ENCODE peak calls at places on chromosomes 3 and 15, in eight cellular contexts. One of them, this sample, is unnamed.

GRCh38 chr3:114554716-114555115 is 260.9 kb downstream of the TIGIT start:
- DNase-seq in small intestine: no peak
- DNase-seq in activated CD4-positive, alpha-beta T cell treated with anti-CD3 and anti-CD28 coated beads for 24 hours: no peak
- DNase-seq in AG04450: no peak
- DNase-seq in neural progenitor cell: no peak
- DNase-seq in anterior cingulate cortex: no peak
- DNase-seq in HuH-7.5: no peak
- DNase-seq in lung: no peak
- DNase-seq in this sample: no peak

GRCh38 chr3:9703240-9703639 is 393 bp upstream of the CPNE9 start:
- DNase-seq in activated CD4-positive, alpha-beta T cell treated with anti-CD3 and anti-CD28 coated beads for 24 hours: no peak
- DNase-seq in HuH-7.5: no peak
- DNase-seq in neural progenitor cell: no peak
- DNase-seq in AG04450: no peak
- DNase-seq in lung: no peak
- DNase-seq in anterior cingulate cortex: no peak
- DNase-seq in small intestine: no peak
- DNase-seq in this sample: no peak

GRCh38 chr3:101994386-101994785 is 145.1 kb downstream of the NFKBIZ start:
- DNase-seq in anterior cingulate cortex: no peak
- DNase-seq in small intestine: no peak
- DNase-seq in HuH-7.5: no peak
- DNase-seq in activated CD4-positive, alpha-beta T cell treated with anti-CD3 and anti-CD28 coated beads for 24 hours: no peak
- DNase-seq in AG04450: no peak
- DNase-seq in neural progenitor cell: no peak
- DNase-seq in lung: no peak
- DNase-seq in this sample: no peak

GRCh38 chr3:52507359-52507758 is 12.2 kb downstream of the STAB1 start:
- DNase-seq in anterior cingulate cortex: no peak
- DNase-seq in small intestine: no peak
- DNase-seq in neural progenitor cell: peak
- DNase-seq in activated CD4-positive, alpha-beta T cell treated with anti-CD3 and anti-CD28 coated beads for 24 hours: no peak
- DNase-seq in lung: no peak
- DNase-seq in AG04450: no peak
- DNase-seq in HuH-7.5: no peak
- DNase-seq in this sample: peak

GRCh38 chr15:29143909-29144308 is 125.7 kb downstream of the NSMCE3 start:
- DNase-seq in small intestine: no peak
- DNase-seq in HuH-7.5: no peak
- DNase-seq in lung: no peak
- DNase-seq in activated CD4-positive, alpha-beta T cell treated with anti-CD3 and anti-CD28 coated beads for 24 hours: no peak
- DNase-seq in AG04450: peak
- DNase-seq in anterior cingulate cortex: no peak
- DNase-seq in neural progenitor cell: no peak
- DNase-seq in this sample: no peak

GRCh38 chr3:183287301-183287971 is 34.4 kb downstream of the B3GNT5 start:
- DNase-seq in lung: no peak
- DNase-seq in activated CD4-positive, alpha-beta T cell treated with anti-CD3 and anti-CD28 coated beads for 24 hours: no peak
- DNase-seq in small intestine: no peak
- DNase-seq in neural progenitor cell: no peak
- DNase-seq in anterior cingulate cortex: no peak
- DNase-seq in HuH-7.5: no peak
- DNase-seq in AG04450: no peak
- DNase-seq in this sample: no peak

GRCh38 chr3:139353920-139354556 is 10.2 kb downstream of the MRPS22 start:
- DNase-seq in HuH-7.5: peak
- DNase-seq in small intestine: peak
- DNase-seq in AG04450: peak
- DNase-seq in activated CD4-positive, alpha-beta T cell treated with anti-CD3 and anti-CD28 coated beads for 24 hours: no peak
- DNase-seq in neural progenitor cell: peak
- DNase-seq in anterior cingulate cortex: no peak
- DNase-seq in lung: no peak
- DNase-seq in this sample: peak

GRCh38 chr15:69288531-69289311 is 10.0 kb upstream of the PAQR5 start:
- DNase-seq in neural progenitor cell: no peak
- DNase-seq in small intestine: no peak
- DNase-seq in activated CD4-positive, alpha-beta T cell treated with anti-CD3 and anti-CD28 coated beads for 24 hours: no peak
- DNase-seq in lung: peak
- DNase-seq in anterior cingulate cortex: no peak
- DNase-seq in AG04450: no peak
- DNase-seq in HuH-7.5: no peak
- DNase-seq in this sample: no peak

GRCh38 chr15:72174551-72175165 is 22.9 kb downstream of the GRAMD2A start:
- DNase-seq in HuH-7.5: no peak
- DNase-seq in activated CD4-positive, alpha-beta T cell treated with anti-CD3 and anti-CD28 coated beads for 24 hours: no peak
- DNase-seq in AG04450: no peak
- DNase-seq in lung: no peak
- DNase-seq in anterior cingulate cortex: no peak
- DNase-seq in neural progenitor cell: no peak
- DNase-seq in small intestine: no peak
- DNase-seq in this sample: no peak

GRCh38 chr3:151638555-151638954 is 95.2 kb upstream of the AADACL2 start:
- DNase-seq in AG04450: no peak
- DNase-seq in anterior cingulate cortex: no peak
- DNase-seq in lung: no peak
- DNase-seq in neural progenitor cell: no peak
- DNase-seq in activated CD4-positive, alpha-beta T cell treated with anti-CD3 and anti-CD28 coated beads for 24 hours: no peak
- DNase-seq in small intestine: no peak
- DNase-seq in HuH-7.5: no peak
- DNase-seq in this sample: no peak

GRCh38 chr3:184740509-184741258 is 28.8 kb upstream of the MAGEF1 start:
- DNase-seq in HuH-7.5: no peak
- DNase-seq in anterior cingulate cortex: no peak
- DNase-seq in neural progenitor cell: no peak
- DNase-seq in activated CD4-positive, alpha-beta T cell treated with anti-CD3 and anti-CD28 coated beads for 24 hours: no peak
- DNase-seq in small intestine: no peak
- DNase-seq in lung: no peak
- DNase-seq in AG04450: no peak
- DNase-seq in this sample: peak

GRCh38 chr15:92097473-92098178 is 244.1 kb downstream of the SLCO3A1 start:
- DNase-seq in activated CD4-positive, alpha-beta T cell treated with anti-CD3 and anti-CD28 coated beads for 24 hours: peak
- DNase-seq in anterior cingulate cortex: peak
- DNase-seq in neural progenitor cell: peak
- DNase-seq in small intestine: peak
- DNase-seq in HuH-7.5: peak
- DNase-seq in AG04450: peak
- DNase-seq in lung: no peak
- DNase-seq in this sample: no peak

GRCh38 chr15:50594311-50594710 is 47.8 kb upstream of the USP50 start:
- DNase-seq in small intestine: no peak
- DNase-seq in HuH-7.5: no peak
- DNase-seq in activated CD4-positive, alpha-beta T cell treated with anti-CD3 and anti-CD28 coated beads for 24 hours: no peak
- DNase-seq in lung: no peak
- DNase-seq in anterior cingulate cortex: no peak
- DNase-seq in AG04450: no peak
- DNase-seq in neural progenitor cell: no peak
- DNase-seq in this sample: no peak

GRCh38 chr3:179750720-179751328 is 98.0 kb downstream of the USP13 start:
- DNase-seq in activated CD4-positive, alpha-beta T cell treated with anti-CD3 and anti-CD28 coated beads for 24 hours: no peak
- DNase-seq in small intestine: no peak
- DNase-seq in lung: no peak
- DNase-seq in AG04450: no peak
- DNase-seq in anterior cingulate cortex: no peak
- DNase-seq in HuH-7.5: no peak
- DNase-seq in neural progenitor cell: peak
- DNase-seq in this sample: peak

GRCh38 chr3:149658444-149659172 is 783 bp upstream of the WWTR1 start:
- DNase-seq in activated CD4-positive, alpha-beta T cell treated with anti-CD3 and anti-CD28 coated beads for 24 hours: no peak
- DNase-seq in anterior cingulate cortex: peak
- DNase-seq in small intestine: peak
- DNase-seq in AG04450: peak
- DNase-seq in neural progenitor cell: peak
- DNase-seq in HuH-7.5: peak
- DNase-seq in lung: peak
- DNase-seq in this sample: peak

GRCh38 chr15:55627730-55628368 is 39.7 kb upstream of the PYGO1 start:
- DNase-seq in activated CD4-positive, alpha-beta T cell treated with anti-CD3 and anti-CD28 coated beads for 24 hours: no peak
- DNase-seq in anterior cingulate cortex: no peak
- DNase-seq in small intestine: no peak
- DNase-seq in HuH-7.5: no peak
- DNase-seq in AG04450: peak
- DNase-seq in neural progenitor cell: no peak
- DNase-seq in lung: peak
- DNase-seq in this sample: peak

GRCh38 chr15:82231842-82232241 is 30.7 kb downstream of the EFL1 start:
- DNase-seq in activated CD4-positive, alpha-beta T cell treated with anti-CD3 and anti-CD28 coated beads for 24 hours: no peak
- DNase-seq in neural progenitor cell: peak
- DNase-seq in lung: no peak
- DNase-seq in small intestine: peak
- DNase-seq in AG04450: no peak
- DNase-seq in anterior cingulate cortex: no peak
- DNase-seq in HuH-7.5: no peak
- DNase-seq in this sample: no peak

GRCh38 chr3:9439331-9439730 is 41.9 kb downstream of the SETD5 start:
- DNase-seq in HuH-7.5: no peak
- DNase-seq in lung: no peak
- DNase-seq in AG04450: no peak
- DNase-seq in anterior cingulate cortex: no peak
- DNase-seq in activated CD4-positive, alpha-beta T cell treated with anti-CD3 and anti-CD28 coated beads for 24 hours: no peak
- DNase-seq in small intestine: no peak
- DNase-seq in neural progenitor cell: no peak
- DNase-seq in this sample: no peak

GRCh38 chr3:48130321-48130881 is 57.8 kb downstream of the CDC25A start:
- DNase-seq in AG04450: peak
- DNase-seq in activated CD4-positive, alpha-beta T cell treated with anti-CD3 and anti-CD28 coated beads for 24 hours: no peak
- DNase-seq in lung: peak
- DNase-seq in anterior cingulate cortex: peak
- DNase-seq in HuH-7.5: no peak
- DNase-seq in neural progenitor cell: no peak
- DNase-seq in small intestine: no peak
- DNase-seq in this sample: peak

GRCh38 chr15:60326824-60327654 is 70.7 kb downstream of the ANXA2 start:
- DNase-seq in HuH-7.5: no peak
- DNase-seq in lung: no peak
- DNase-seq in neural progenitor cell: peak
- DNase-seq in activated CD4-positive, alpha-beta T cell treated with anti-CD3 and anti-CD28 coated beads for 24 hours: peak
- DNase-seq in small intestine: peak
- DNase-seq in anterior cingulate cortex: no peak
- DNase-seq in AG04450: peak
- DNase-seq in this sample: no peak

GRCh38 chr3:10198761-10199688 is 34.3 kb downstream of the IRAK2 start:
- DNase-seq in neural progenitor cell: no peak
- DNase-seq in lung: peak
- DNase-seq in small intestine: peak
- DNase-seq in AG04450: no peak
- DNase-seq in anterior cingulate cortex: no peak
- DNase-seq in HuH-7.5: no peak
- DNase-seq in activated CD4-positive, alpha-beta T cell treated with anti-CD3 and anti-CD28 coated beads for 24 hours: peak
- DNase-seq in this sample: no peak

GRCh38 chr3:168094580-168094876 is 1.2 kb downstream of the GOLIM4 start:
- DNase-seq in AG04450: no peak
- DNase-seq in small intestine: no peak
- DNase-seq in anterior cingulate cortex: no peak
- DNase-seq in neural progenitor cell: peak
- DNase-seq in lung: peak
- DNase-seq in HuH-7.5: no peak
- DNase-seq in activated CD4-positive, alpha-beta T cell treated with anti-CD3 and anti-CD28 coated beads for 24 hours: no peak
- DNase-seq in this sample: no peak

GRCh38 chr3:88713233-88713691 is 394.2 kb upstream of the EPHA3 start:
- DNase-seq in neural progenitor cell: no peak
- DNase-seq in lung: no peak
- DNase-seq in small intestine: no peak
- DNase-seq in HuH-7.5: no peak
- DNase-seq in anterior cingulate cortex: no peak
- DNase-seq in AG04450: no peak
- DNase-seq in activated CD4-positive, alpha-beta T cell treated with anti-CD3 and anti-CD28 coated beads for 24 hours: no peak
- DNase-seq in this sample: no peak

GRCh38 chr3:172546105-172546504 is 22.9 kb upstream of the TNFSF10 start:
- DNase-seq in activated CD4-positive, alpha-beta T cell treated with anti-CD3 and anti-CD28 coated beads for 24 hours: no peak
- DNase-seq in small intestine: peak
- DNase-seq in lung: no peak
- DNase-seq in AG04450: no peak
- DNase-seq in HuH-7.5: no peak
- DNase-seq in neural progenitor cell: no peak
- DNase-seq in anterior cingulate cortex: no peak
- DNase-seq in this sample: no peak

GRCh38 chr15:94164202-94164807 is 67.1 kb upstream of the MCTP2 start:
- DNase-seq in HuH-7.5: peak
- DNase-seq in small intestine: peak
- DNase-seq in AG04450: peak
- DNase-seq in lung: peak
- DNase-seq in neural progenitor cell: peak
- DNase-seq in activated CD4-positive, alpha-beta T cell treated with anti-CD3 and anti-CD28 coated beads for 24 hours: peak
- DNase-seq in anterior cingulate cortex: peak
- DNase-seq in this sample: peak

GRCh38 chr3:54691230-54691900 is 236.5 kb downstream of the LRTM1 start:
- DNase-seq in small intestine: no peak
- DNase-seq in activated CD4-positive, alpha-beta T cell treated with anti-CD3 and anti-CD28 coated beads for 24 hours: no peak
- DNase-seq in HuH-7.5: no peak
- DNase-seq in anterior cingulate cortex: no peak
- DNase-seq in neural progenitor cell: no peak
- DNase-seq in AG04450: peak
- DNase-seq in lung: no peak
- DNase-seq in this sample: no peak

GRCh38 chr3:25856902-25857518 is 67.1 kb downstream of the OXSM start:
- DNase-seq in HuH-7.5: peak
- DNase-seq in neural progenitor cell: peak
- DNase-seq in small intestine: peak
- DNase-seq in anterior cingulate cortex: no peak
- DNase-seq in lung: no peak
- DNase-seq in activated CD4-positive, alpha-beta T cell treated with anti-CD3 and anti-CD28 coated beads for 24 hours: peak
- DNase-seq in AG04450: peak
- DNase-seq in this sample: peak

GRCh38 chr3:58242340-58242739 is 4.7 kb downstream of the ABHD6 start:
- DNase-seq in anterior cingulate cortex: no peak
- DNase-seq in small intestine: peak
- DNase-seq in activated CD4-positive, alpha-beta T cell treated with anti-CD3 and anti-CD28 coated beads for 24 hours: no peak
- DNase-seq in neural progenitor cell: no peak
- DNase-seq in lung: no peak
- DNase-seq in AG04450: no peak
- DNase-seq in HuH-7.5: no peak
- DNase-seq in this sample: no peak

GRCh38 chr15:90201944-90202375 is 830 bp downstream of the SEMA4B start:
- DNase-seq in activated CD4-positive, alpha-beta T cell treated with anti-CD3 and anti-CD28 coated beads for 24 hours: no peak
- DNase-seq in neural progenitor cell: peak
- DNase-seq in anterior cingulate cortex: no peak
- DNase-seq in AG04450: no peak
- DNase-seq in HuH-7.5: peak
- DNase-seq in small intestine: no peak
- DNase-seq in lung: no peak
- DNase-seq in this sample: no peak

GRCh38 chr3:171198781-171199472 is 172.4 kb upstream of the SLC2A2 start:
- DNase-seq in lung: no peak
- DNase-seq in neural progenitor cell: no peak
- DNase-seq in activated CD4-positive, alpha-beta T cell treated with anti-CD3 and anti-CD28 coated beads for 24 hours: no peak
- DNase-seq in small intestine: no peak
- DNase-seq in anterior cingulate cortex: no peak
- DNase-seq in HuH-7.5: no peak
- DNase-seq in AG04450: no peak
- DNase-seq in this sample: no peak

GRCh38 chr15:93036922-93037321 is 52.1 kb downstream of the RGMA start:
- DNase-seq in HuH-7.5: peak
- DNase-seq in lung: no peak
- DNase-seq in anterior cingulate cortex: no peak
- DNase-seq in activated CD4-positive, alpha-beta T cell treated with anti-CD3 and anti-CD28 coated beads for 24 hours: no peak
- DNase-seq in AG04450: no peak
- DNase-seq in small intestine: no peak
- DNase-seq in neural progenitor cell: no peak
- DNase-seq in this sample: no peak

GRCh38 chr3:184003187-184003967 is 14.3 kb downstream of the ABCC5 start:
- DNase-seq in lung: no peak
- DNase-seq in HuH-7.5: no peak
- DNase-seq in small intestine: no peak
- DNase-seq in activated CD4-positive, alpha-beta T cell treated with anti-CD3 and anti-CD28 coated beads for 24 hours: no peak
- DNase-seq in anterior cingulate cortex: no peak
- DNase-seq in AG04450: peak
- DNase-seq in neural progenitor cell: no peak
- DNase-seq in this sample: no peak

GRCh38 chr3:126982125-126982521 is 792 bp upstream of the PLXNA1 start:
- DNase-seq in HuH-7.5: no peak
- DNase-seq in AG04450: no peak
- DNase-seq in activated CD4-positive, alpha-beta T cell treated with anti-CD3 and anti-CD28 coated beads for 24 hours: peak
- DNase-seq in small intestine: no peak
- DNase-seq in lung: peak
- DNase-seq in neural progenitor cell: no peak
- DNase-seq in anterior cingulate cortex: no peak
- DNase-seq in this sample: no peak

GRCh38 chr15:101451192-101451799 is 38.2 kb downstream of the PCSK6 start:
- DNase-seq in AG04450: no peak
- DNase-seq in anterior cingulate cortex: no peak
- DNase-seq in neural progenitor cell: no peak
- DNase-seq in small intestine: no peak
- DNase-seq in activated CD4-positive, alpha-beta T cell treated with anti-CD3 and anti-CD28 coated beads for 24 hours: no peak
- DNase-seq in HuH-7.5: no peak
- DNase-seq in lung: no peak
- DNase-seq in this sample: no peak

This sample was measured in SJSA1.